ENCODE peak calls at places on chromosome 22, in ten cellular contexts. One of them, this sample, is unnamed.

GRCh38 chr22:48407256-48407955 is 1420.3 kb downstream of the BRD1 start:
- DNase-seq in body of pancreas: no peak
- DNase-seq in stomach: no peak
- DNase-seq in lower leg skin: peak
- DNase-seq in GM12891: no peak
- DNase-seq in tibial nerve: no peak
- DNase-seq in A549: no peak
- DNase-seq in breast epithelium: no peak
- DNase-seq in NB4: no peak
- DNase-seq in ovary: no peak
- DNase-seq in this sample: no peak

GRCh38 chr22:49354516-49355205 is 473.0 kb downstream of the BRD1 start:
- DNase-seq in body of pancreas: no peak
- DNase-seq in stomach: peak
- DNase-seq in lower leg skin: peak
- DNase-seq in GM12891: no peak
- DNase-seq in tibial nerve: no peak
- DNase-seq in A549: no peak
- DNase-seq in breast epithelium: no peak
- DNase-seq in NB4: no peak
- DNase-seq in ovary: no peak
- DNase-seq in this sample: no peak

GRCh38 chr22:17542452-17542851 is 20.8 kb upstream of the SLC25A18 start:
- DNase-seq in body of pancreas: no peak
- DNase-seq in stomach: no peak
- DNase-seq in lower leg skin: peak
- DNase-seq in GM12891: no peak
- DNase-seq in tibial nerve: no peak
- DNase-seq in A549: no peak
- DNase-seq in breast epithelium: no peak
- DNase-seq in NB4: no peak
- DNase-seq in ovary: no peak
- DNase-seq in this sample: no peak

GRCh38 chr22:23534201-23534850 is 45.8 kb downstream of the IGLL1 start:
- DNase-seq in body of pancreas: no peak
- DNase-seq in stomach: no peak
- DNase-seq in lower leg skin: no peak
- DNase-seq in GM12891: no peak
- DNase-seq in tibial nerve: no peak
- DNase-seq in A549: no peak
- DNase-seq in breast epithelium: no peak
- DNase-seq in NB4: no peak
- DNase-seq in ovary: peak
- DNase-seq in this sample: no peak

GRCh38 chr22:28977481-28977971 is 84.1 kb downstream of the C22orf31 start:
- DNase-seq in body of pancreas: peak
- DNase-seq in stomach: peak
- DNase-seq in lower leg skin: no peak
- DNase-seq in GM12891: no peak
- DNase-seq in tibial nerve: no peak
- DNase-seq in A549: peak
- DNase-seq in breast epithelium: no peak
- DNase-seq in NB4: no peak
- DNase-seq in ovary: no peak
- DNase-seq in this sample: no peak

GRCh38 chr22:21000215-21000986 is 1.5 kb downstream of the THAP7 start:
- DNase-seq in body of pancreas: no peak
- DNase-seq in stomach: no peak
- DNase-seq in lower leg skin: no peak
- DNase-seq in GM12891: no peak
- DNase-seq in tibial nerve: no peak
- DNase-seq in A549: no peak
- DNase-seq in breast epithelium: no peak
- DNase-seq in NB4: no peak
- DNase-seq in ovary: no peak
- DNase-seq in this sample: peak

GRCh38 chr22:40276877-40277823 is 69.2 kb upstream of the ADSL start:
- DNase-seq in body of pancreas: peak
- DNase-seq in stomach: no peak
- DNase-seq in lower leg skin: no peak
- DNase-seq in GM12891: no peak
- DNase-seq in tibial nerve: no peak
- DNase-seq in A549: no peak
- DNase-seq in breast epithelium: no peak
- DNase-seq in NB4: no peak
- DNase-seq in ovary: no peak
- DNase-seq in this sample: no peak

GRCh38 chr22:39382410-39382809 is 17.2 kb upstream of the TAB1 start:
- DNase-seq in body of pancreas: no peak
- DNase-seq in stomach: no peak
- DNase-seq in lower leg skin: no peak
- DNase-seq in GM12891: no peak
- DNase-seq in tibial nerve: no peak
- DNase-seq in A549: no peak
- DNase-seq in breast epithelium: no peak
- DNase-seq in NB4: no peak
- DNase-seq in ovary: no peak
- DNase-seq in this sample: no peak

GRCh38 chr22:31692186-31692886 is 30.3 kb upstream of the PISD start:
- DNase-seq in body of pancreas: no peak
- DNase-seq in stomach: no peak
- DNase-seq in lower leg skin: peak
- DNase-seq in GM12891: no peak
- DNase-seq in tibial nerve: no peak
- DNase-seq in A549: no peak
- DNase-seq in breast epithelium: no peak
- DNase-seq in NB4: peak
- DNase-seq in ovary: no peak
- DNase-seq in this sample: no peak

GRCh38 chr22:41405588-41405987 is 23.8 kb downstream of the TEF start:
- DNase-seq in body of pancreas: no peak
- DNase-seq in stomach: no peak
- DNase-seq in lower leg skin: no peak
- DNase-seq in GM12891: peak
- DNase-seq in tibial nerve: no peak
- DNase-seq in A549: no peak
- DNase-seq in breast epithelium: no peak
- DNase-seq in NB4: no peak
- DNase-seq in ovary: no peak
- DNase-seq in this sample: no peak

GRCh38 chr22:29018293-29019189 is 43.1 kb downstream of the C22orf31 start:
- DNase-seq in body of pancreas: no peak
- DNase-seq in stomach: no peak
- DNase-seq in lower leg skin: no peak
- DNase-seq in GM12891: no peak
- DNase-seq in tibial nerve: no peak
- DNase-seq in A549: no peak
- DNase-seq in breast epithelium: no peak
- DNase-seq in NB4: no peak
- DNase-seq in ovary: no peak
- DNase-seq in this sample: no peak

GRCh38 chr22:37566329-37566837 is 6.1 kb downstream of the CDC42EP1 start:
- DNase-seq in body of pancreas: peak
- DNase-seq in stomach: no peak
- DNase-seq in lower leg skin: no peak
- DNase-seq in GM12891: no peak
- DNase-seq in tibial nerve: no peak
- DNase-seq in A549: no peak
- DNase-seq in breast epithelium: no peak
- DNase-seq in NB4: no peak
- DNase-seq in ovary: peak
- DNase-seq in this sample: no peak
- TF ChIP-seq POLR2A in body of pancreas: no peak
- TF ChIP-seq POLR2A in stomach: no peak
- TF ChIP-seq POLR2A in lower leg skin: no peak
- TF ChIP-seq POLR2A in GM12891: no peak
- TF ChIP-seq POLR2A in tibial nerve: no peak
- TF ChIP-seq POLR2A in A549: no peak
- TF ChIP-seq POLR2A in breast epithelium: no peak
- TF ChIP-seq POLR2A in NB4: no peak
- TF ChIP-seq POLR2A in ovary: no peak
- TF ChIP-seq POLR2A in this sample: no peak

DNA sequence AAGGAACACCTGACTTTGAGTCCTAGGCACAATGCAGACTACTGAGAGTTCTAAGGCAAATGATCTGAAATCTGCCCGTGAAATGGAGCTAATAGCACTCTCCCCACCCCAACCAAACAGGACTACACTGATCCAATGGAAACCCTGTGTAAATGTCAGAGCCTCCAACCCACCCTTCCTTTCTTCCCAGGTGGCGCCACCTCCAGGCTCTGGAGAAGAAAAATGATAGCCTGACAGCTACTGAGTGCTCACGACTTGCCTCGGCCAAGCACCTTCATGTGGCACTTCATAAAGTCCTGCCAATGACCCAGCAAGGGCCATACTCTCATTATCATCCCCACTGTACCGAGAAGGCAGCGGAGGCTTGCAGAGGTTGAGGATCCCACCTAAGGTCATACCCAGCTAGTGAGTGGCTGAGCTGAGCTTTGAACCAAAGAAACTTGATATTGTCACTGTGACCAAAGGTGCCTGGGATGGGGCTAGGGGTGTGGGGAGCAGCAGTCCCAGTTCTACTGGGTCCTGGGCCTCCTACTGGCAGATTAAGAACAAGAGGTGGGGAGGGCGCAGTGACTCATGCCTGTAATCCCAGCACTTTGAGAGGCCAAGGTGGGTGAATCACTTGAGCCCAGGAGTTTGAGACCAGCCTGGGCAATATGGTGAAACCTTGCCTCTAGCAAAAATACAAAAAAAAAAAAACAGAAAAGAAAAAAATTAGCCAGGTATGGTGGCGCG is 20.5 kb downstream of the TST start:
- DNase-seq in body of pancreas: no peak
- DNase-seq in stomach: no peak
- DNase-seq in lower leg skin: no peak
- DNase-seq in GM12891: no peak
- DNase-seq in tibial nerve: no peak
- DNase-seq in A549: no peak
- DNase-seq in breast epithelium: no peak
- DNase-seq in NB4: no peak
- DNase-seq in ovary: no peak
- DNase-seq in this sample: no peak
- TF ChIP-seq POLR2A in body of pancreas: no peak
- TF ChIP-seq POLR2A in stomach: no peak
- TF ChIP-seq POLR2A in lower leg skin: no peak
- TF ChIP-seq POLR2A in GM12891: no peak
- TF ChIP-seq POLR2A in tibial nerve: no peak
- TF ChIP-seq POLR2A in A549: no peak
- TF ChIP-seq POLR2A in breast epithelium: no peak
- TF ChIP-seq POLR2A in NB4: no peak
- TF ChIP-seq POLR2A in ovary: no peak
- TF ChIP-seq POLR2A in this sample: no peak

DNA sequence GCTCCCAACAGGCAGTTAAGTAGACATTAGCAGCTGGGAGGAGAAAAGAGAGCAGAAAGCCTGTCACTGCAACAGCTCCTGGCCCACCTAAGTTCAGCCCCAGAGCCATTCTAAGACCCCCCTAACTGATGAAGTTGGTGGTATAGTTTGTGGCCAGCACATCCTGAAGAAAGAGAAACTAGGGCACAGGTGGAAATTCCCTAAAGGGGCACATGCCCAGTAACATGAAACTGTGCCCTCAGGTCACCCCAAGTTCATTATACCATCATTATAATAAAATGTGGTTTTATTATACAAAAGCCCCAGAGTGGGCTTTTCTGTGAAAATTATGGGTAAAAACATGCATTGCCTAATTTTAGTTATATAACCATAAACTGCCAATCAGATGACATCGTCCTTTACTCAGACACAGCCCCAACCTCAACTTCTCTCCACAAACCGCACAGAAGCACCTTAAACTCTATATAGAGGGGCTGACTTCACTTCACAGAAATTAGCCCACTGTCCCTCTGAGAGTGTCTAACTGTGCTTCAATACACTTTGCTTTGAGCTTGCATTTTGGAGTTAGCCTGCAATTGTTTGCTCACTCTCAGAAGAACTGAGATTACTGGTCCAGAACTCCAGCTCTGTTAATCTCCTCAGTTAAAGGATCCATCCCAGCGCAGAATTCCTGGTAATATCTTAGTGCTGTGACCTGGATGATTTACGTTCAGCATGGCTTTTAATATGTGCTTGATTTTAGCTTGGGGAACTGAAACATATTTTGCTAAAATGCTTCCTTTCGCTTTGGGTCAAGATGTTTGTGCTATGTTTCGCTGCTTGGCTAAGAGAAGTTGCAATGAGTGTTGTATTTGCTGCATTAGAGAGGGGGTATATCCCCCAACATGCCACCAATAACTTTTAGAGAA is 1.8 kb upstream of the APOL3 start:
- DNase-seq in body of pancreas: no peak
- DNase-seq in stomach: no peak
- DNase-seq in lower leg skin: no peak
- DNase-seq in GM12891: no peak
- DNase-seq in tibial nerve: no peak
- DNase-seq in A549: no peak
- DNase-seq in breast epithelium: no peak
- DNase-seq in NB4: peak
- DNase-seq in ovary: no peak
- DNase-seq in this sample: no peak
- TF ChIP-seq POLR2A in body of pancreas: no peak
- TF ChIP-seq POLR2A in stomach: no peak
- TF ChIP-seq POLR2A in lower leg skin: no peak
- TF ChIP-seq POLR2A in GM12891: no peak
- TF ChIP-seq POLR2A in tibial nerve: no peak
- TF ChIP-seq POLR2A in A549: no peak
- TF ChIP-seq POLR2A in breast epithelium: no peak
- TF ChIP-seq POLR2A in NB4: no peak
- TF ChIP-seq POLR2A in ovary: no peak
- TF ChIP-seq POLR2A in this sample: no peak

GRCh38 chr22:42446151-42446550 is 13.9 kb upstream of the NFAM1 start:
- DNase-seq in body of pancreas: no peak
- DNase-seq in stomach: no peak
- DNase-seq in lower leg skin: no peak
- DNase-seq in GM12891: no peak
- DNase-seq in tibial nerve: no peak
- DNase-seq in A549: no peak
- DNase-seq in breast epithelium: no peak
- DNase-seq in NB4: no peak
- DNase-seq in ovary: no peak
- DNase-seq in this sample: no peak

GRCh38 chr22:42443240-42444059 is 11.2 kb upstream of the NFAM1 start:
- DNase-seq in body of pancreas: no peak
- DNase-seq in stomach: no peak
- DNase-seq in lower leg skin: no peak
- DNase-seq in GM12891: no peak
- DNase-seq in tibial nerve: no peak
- DNase-seq in A549: no peak
- DNase-seq in breast epithelium: no peak
- DNase-seq in NB4: no peak
- DNase-seq in ovary: no peak
- DNase-seq in this sample: no peak

GRCh38 chr22:42440728-42441127 is 8.5 kb upstream of the NFAM1 start:
- DNase-seq in body of pancreas: no peak
- DNase-seq in stomach: no peak
- DNase-seq in lower leg skin: no peak
- DNase-seq in GM12891: no peak
- DNase-seq in tibial nerve: no peak
- DNase-seq in A549: no peak
- DNase-seq in breast epithelium: no peak
- DNase-seq in NB4: no peak
- DNase-seq in ovary: no peak
- DNase-seq in this sample: no peak

GRCh38 chr22:42442746-42443145 is 10.5 kb upstream of the NFAM1 start:
- DNase-seq in body of pancreas: no peak
- DNase-seq in stomach: no peak
- DNase-seq in lower leg skin: no peak
- DNase-seq in GM12891: no peak
- DNase-seq in tibial nerve: no peak
- DNase-seq in A549: no peak
- DNase-seq in breast epithelium: no peak
- DNase-seq in NB4: no peak
- DNase-seq in ovary: no peak
- DNase-seq in this sample: no peak

GRCh38 chr22:42444060-42444904 is 12.1 kb upstream of the NFAM1 start:
- DNase-seq in body of pancreas: peak
- DNase-seq in stomach: peak
- DNase-seq in lower leg skin: peak
- DNase-seq in GM12891: peak
- DNase-seq in tibial nerve: peak
- DNase-seq in A549: peak
- DNase-seq in breast epithelium: peak
- DNase-seq in NB4: peak
- DNase-seq in ovary: peak
- DNase-seq in this sample: peak
- TF ChIP-seq POLR2A in body of pancreas: no peak
- TF ChIP-seq POLR2A in stomach: no peak
- TF ChIP-seq POLR2A in lower leg skin: no peak
- TF ChIP-seq POLR2A in GM12891: peak
- TF ChIP-seq POLR2A in tibial nerve: peak
- TF ChIP-seq POLR2A in A549: no peak
- TF ChIP-seq POLR2A in breast epithelium: no peak
- TF ChIP-seq POLR2A in NB4: peak
- TF ChIP-seq POLR2A in ovary: peak
- TF ChIP-seq POLR2A in this sample: no peak

This sample was measured in heart left ventricle.